ENCODE peak calls at places on chromosomes 16 and 17, in four cellular contexts. W is mammary epithelial cell, H is DND-41, Q is GM23338. S is an unnamed sample.

GRCh38 chr17:13635951-13636350 is 34.2 kb upstream of the HS3ST3A1 start:
- DNase-seq in Q (no peak), W (no peak), H (no peak), S (peak)

GRCh38 chr16:59859606-59860402 is 1125.7 kb upstream of the GOT2 start:
- DNase-seq in Q (no peak), H (no peak), W (no peak), S (peak)

GRCh38 chr17:31695456-31696090 is 163.5 kb downstream of the COPRS start:
- DNase-seq in H (no peak), Q (no peak), W (no peak), S (peak)

GRCh38 chr17:63859257-63859656 is 14.2 kb downstream of the CSH2 start:
- DNase-seq in H (no peak), Q (no peak), W (no peak), S (no peak)

GRCh38 chr17:51670899-51671298 is 410.6 kb downstream of the UTP18 start:
- DNase-seq in H (no peak), W (no peak), Q (no peak), S (no peak)

GRCh38 chr17:70906808-70907207 is 737.5 kb downstream of the KCNJ2 start:
- DNase-seq in Q (peak), W (no peak), H (no peak), S (peak)

GRCh38 chr16:20799599-20799998 is 6.7 kb downstream of the ERI2 start:
- DNase-seq in Q (peak), W (no peak), H (no peak), S (peak)

GRCh38 chr17:64115871-64116534 is 13.9 kb downstream of the ERN1 start:
- DNase-seq in H (no peak), Q (no peak), W (peak), S (peak)

GRCh38 chr17:28942925-28943324 is 8.4 kb downstream of the PHF12 start:
- DNase-seq in Q (no peak), H (no peak), W (no peak), S (no peak)

GRCh38 chr16:86923656-86924055 is 345.3 kb downstream of the FOXL1 start:
- DNase-seq in Q (no peak), H (no peak), W (no peak), S (no peak)

GRCh38 chr17:82808921-82809905 is 30.6 kb downstream of the ZNF750 start:
- DNase-seq in H (no peak), Q (no peak), W (no peak), S (peak)

GRCh38 chr16:53501216-53501859 is 1.7 kb downstream of the AKTIP start:
- DNase-seq in H (no peak), W (peak), Q (peak), S (no peak)

GRCh38 chr16:9096416-9096952 is 5.0 kb downstream of the HAPSTR1 start:
- DNase-seq in Q (no peak), W (peak), H (no peak), S (no peak)

GRCh38 chr16:9095998-9096397 is 4.6 kb downstream of the HAPSTR1 start:
- DNase-seq in H (no peak), Q (no peak), W (no peak), S (no peak)

GRCh38 chr16:9098377-9099090 is 7.1 kb downstream of the HAPSTR1 start:
- DNase-seq in H (no peak), W (no peak), Q (no peak), S (no peak)

GRCh38 chr16:9099131-9099625 is 7.7 kb downstream of the HAPSTR1 start:
- DNase-seq in Q (no peak), H (no peak), W (peak), S (peak)

DNA sequence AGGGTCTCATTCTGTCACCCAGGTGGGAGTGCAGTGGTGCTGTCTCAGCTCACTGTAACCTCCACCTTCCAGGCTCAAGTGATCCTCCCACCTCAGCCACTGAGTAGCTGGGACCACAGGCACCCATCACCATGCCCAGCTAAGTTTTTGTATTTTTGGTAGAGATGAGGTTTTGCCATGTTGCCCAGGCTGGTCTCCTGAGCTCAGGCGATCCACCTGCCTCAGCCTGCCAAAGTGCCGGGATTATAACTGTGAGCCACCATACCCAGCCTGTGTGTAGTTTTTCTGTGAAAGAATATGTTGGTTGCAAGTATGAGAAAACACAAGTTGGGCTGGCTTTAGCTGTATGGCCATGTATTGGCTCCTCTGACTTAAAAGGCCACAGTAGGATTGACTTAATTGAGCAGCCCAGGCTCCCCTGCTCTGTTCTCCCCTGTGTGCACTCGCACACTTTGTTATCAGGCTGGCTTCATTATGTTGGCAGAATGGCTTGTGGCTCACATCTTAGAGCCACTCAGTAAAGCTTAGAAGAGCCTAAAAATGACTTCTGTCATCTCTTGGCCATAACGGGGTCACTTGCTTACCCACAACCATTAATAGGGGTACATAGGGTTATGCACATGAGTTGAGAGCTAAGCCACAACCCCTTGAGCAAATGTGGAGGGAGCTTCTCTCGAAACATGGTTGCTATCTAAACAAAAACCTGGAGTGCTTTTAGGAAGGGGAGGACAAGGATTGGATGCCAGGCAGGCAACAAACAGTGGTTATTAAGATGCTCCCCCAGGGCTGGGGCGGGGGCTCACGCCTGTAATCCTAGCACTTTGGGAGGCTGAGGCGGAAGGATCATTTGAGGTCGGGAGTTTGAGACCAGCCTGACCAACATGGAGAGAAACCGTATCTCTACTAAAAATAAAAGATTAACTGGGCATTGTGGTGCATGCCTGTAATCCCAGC is 6.1 kb downstream of the HAPSTR1 start:
- DNase-seq in Q (no peak), H (no peak), W (no peak), S (no peak)
- H3K4me2 ChIP-seq in Q (no peak), H (peak), W (peak), S (peak)

GRCh38 chr17:77206557-77206956 is 65.8 kb downstream of the SEC14L1 start:
- DNase-seq in H (no peak), W (no peak), Q (no peak), S (no peak)
- H3K27ac ChIP-seq in H (no peak), W (no peak), Q (peak), S (no peak)

DNA sequence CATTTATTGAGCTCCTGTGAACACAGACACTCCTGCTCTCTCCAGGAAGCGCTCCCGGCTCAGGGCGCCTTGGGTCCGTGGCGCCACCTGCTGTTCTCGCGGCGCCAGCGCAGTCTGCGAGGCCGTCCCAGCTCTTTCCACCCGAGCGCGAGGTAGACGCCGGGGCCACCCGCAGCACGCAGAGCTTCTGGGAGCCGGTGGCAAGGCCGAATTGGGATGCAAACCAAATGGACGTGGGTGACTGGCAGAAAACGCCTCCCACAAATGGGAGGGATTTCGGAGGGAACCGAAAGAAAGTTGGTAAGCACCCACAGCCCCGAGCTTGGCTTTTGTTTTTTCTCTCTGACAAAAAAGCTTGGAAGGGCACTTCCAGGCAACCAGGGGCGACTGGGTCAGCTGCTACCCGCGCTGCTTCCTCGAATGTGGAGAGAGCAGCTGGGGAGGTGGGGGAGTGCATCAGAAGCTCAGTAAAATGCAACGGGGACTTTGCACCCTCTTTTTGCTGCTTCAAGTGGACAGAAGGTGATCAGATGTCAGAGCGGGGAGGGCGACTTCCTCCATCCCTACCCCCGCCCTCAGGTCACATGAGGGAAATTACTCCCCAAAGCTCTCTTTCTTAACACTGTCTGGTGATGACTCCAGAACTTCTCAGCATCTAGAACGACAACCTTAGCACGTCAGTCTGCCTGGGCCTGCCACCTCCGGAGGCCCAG is 13.5 kb upstream of the N4BP1 start:
- DNase-seq in H (peak), W (peak), Q (peak), S (peak)
- TF ChIP-seq CTCF in H (peak), W (peak), Q (peak), S (peak)

DNA sequence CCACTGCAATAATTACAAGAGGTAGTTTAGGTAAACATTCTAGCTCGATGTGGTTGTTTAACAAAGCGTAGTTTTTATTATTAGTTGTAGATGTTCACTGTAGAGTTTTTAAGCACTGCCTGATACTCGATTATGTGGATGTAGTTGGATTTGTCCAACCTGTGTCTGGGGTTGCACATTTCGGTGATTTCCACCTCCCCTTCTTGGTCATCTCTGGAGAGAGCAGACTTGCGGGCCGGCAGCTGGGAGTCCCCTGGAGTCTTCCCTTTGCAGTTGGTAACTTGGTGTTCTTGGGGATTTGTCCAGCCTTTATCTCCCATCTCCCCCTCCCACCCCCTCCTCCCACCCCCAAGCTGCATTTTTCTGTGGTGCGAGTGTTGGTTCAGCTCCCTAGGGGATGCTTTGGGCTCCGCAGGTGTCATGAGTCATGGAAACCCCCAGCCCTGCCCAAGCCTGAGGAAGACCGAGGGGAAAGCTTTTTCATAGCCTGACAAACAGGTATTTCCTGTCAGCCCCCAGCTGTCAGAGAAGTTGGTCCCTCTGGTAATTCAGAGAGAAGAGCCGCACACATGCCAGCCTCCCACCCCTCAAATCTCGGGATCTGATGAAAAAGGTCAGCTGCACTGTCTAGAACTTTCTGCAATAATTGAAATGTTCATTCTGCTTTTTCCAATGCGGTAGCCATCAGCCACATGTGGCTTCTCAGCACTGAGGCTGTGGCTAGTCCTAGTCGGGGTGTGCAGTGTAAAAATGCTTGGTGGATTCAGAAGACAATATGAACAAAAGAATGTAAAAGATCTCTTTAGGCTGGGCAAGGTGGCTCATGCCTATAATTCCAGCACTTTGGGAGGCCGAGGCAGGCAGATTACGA is 50.3 kb downstream of the KSR1 start:
- DNase-seq in H (peak), Q (peak), W (no peak), S (peak)
- H3K4me2 ChIP-seq in H (no peak), Q (peak), W (no peak), S (peak)

GRCh38 chr17:27597783-27598320 is 33.1 kb upstream of the LGALS9 start:
- DNase-seq in W (no peak), Q (no peak), H (no peak), S (no peak)
- H3K27ac ChIP-seq in W (no peak), Q (no peak), H (no peak), S (no peak)

GRCh38 chr17:6415616-6416015 is 19.3 kb downstream of the AIPL1 start:
- DNase-seq in W (no peak), Q (no peak), H (no peak), S (no peak)

GRCh38 chr17:6408271-6408670 is 26.6 kb downstream of the AIPL1 start:
- DNase-seq in Q (no peak), W (no peak), H (no peak), S (no peak)

GRCh38 chr17:6413073-6413472 is 21.8 kb downstream of the AIPL1 start:
- DNase-seq in W (peak), Q (peak), H (no peak), S (peak)
- TF ChIP-seq CTCF in W (peak), Q (peak), H (peak), S (peak)

S was measured in astrocyte.